ENCODE peak calls at places on chromosomes 13 and 19, in four cellular contexts. One of them, this sample, is unnamed.

GRCh38 chr13:91097269-91097668 is 250.2 kb upstream of the MIR17HG start:
- DNase-seq in brain microvascular endothelial cell: no peak
- DNase-seq in NCI-H460: no peak
- DNase-seq in tibial nerve: no peak
- DNase-seq in this sample: peak; percentile 14

GRCh38 chr13:112849500-112849899 is 119.5 kb upstream of the MCF2L start:
- DNase-seq in brain microvascular endothelial cell: no peak
- DNase-seq in tibial nerve: no peak
- DNase-seq in NCI-H460: no peak
- DNase-seq in this sample: no peak

GRCh38 chr13:45575830-45576180 is 39.7 kb downstream of the ERICH6B start:
- DNase-seq in NCI-H460: no peak
- DNase-seq in tibial nerve: no peak
- DNase-seq in brain microvascular endothelial cell: no peak
- DNase-seq in this sample: no peak

GRCh38 chr13:19587635-19588300 is 26.4 kb upstream of the TPTE2 start:
- DNase-seq in NCI-H460: peak; percentile 41
- DNase-seq in tibial nerve: peak; percentile 41
- DNase-seq in brain microvascular endothelial cell: peak; percentile 63
- DNase-seq in this sample: peak; percentile 79

GRCh38 chr19:4781851-4782250 is 9.7 kb upstream of the FEM1A start:
- DNase-seq in tibial nerve: no peak
- DNase-seq in brain microvascular endothelial cell: no peak
- DNase-seq in NCI-H460: no peak
- DNase-seq in this sample: no peak

GRCh38 chr19:16078311-16078758 is 2.0 kb downstream of the TPM4 start:
- DNase-seq in NCI-H460: no peak
- DNase-seq in brain microvascular endothelial cell: no peak
- DNase-seq in tibial nerve: peak; percentile 60
- DNase-seq in this sample: no peak

GRCh38 chr13:106521101-106521799 is 14.2 kb downstream of the EFNB2 start:
- DNase-seq in brain microvascular endothelial cell: no peak
- DNase-seq in NCI-H460: no peak
- DNase-seq in tibial nerve: no peak
- DNase-seq in this sample: no peak

GRCh38 chr13:48126944-48127814 is 32.3 kb upstream of the MED4 start:
- DNase-seq in tibial nerve: peak; percentile 75
- DNase-seq in NCI-H460: peak; percentile 45
- DNase-seq in brain microvascular endothelial cell: peak; percentile 26
- DNase-seq in this sample: peak; percentile 78

GRCh38 chr19:34323433-34324204 is 41.4 kb upstream of the GPI start:
- DNase-seq in brain microvascular endothelial cell: no peak
- DNase-seq in tibial nerve: no peak
- DNase-seq in NCI-H460: no peak
- DNase-seq in this sample: no peak

GRCh38 chr13:49436890-49437289 is 7.0 kb downstream of the CAB39L start:
- DNase-seq in brain microvascular endothelial cell: peak; percentile 31
- DNase-seq in tibial nerve: peak; percentile 22
- DNase-seq in NCI-H460: peak; percentile 52
- DNase-seq in this sample: peak; percentile 74

GRCh38 chr13:66415444-66415843 is 814.7 kb downstream of the PCDH9 start:
- DNase-seq in NCI-H460: no peak
- DNase-seq in brain microvascular endothelial cell: no peak
- DNase-seq in tibial nerve: no peak
- DNase-seq in this sample: no peak

GRCh38 chr13:30355405-30355741 is 48.0 kb upstream of the KATNAL1 start:
- DNase-seq in brain microvascular endothelial cell: no peak
- DNase-seq in NCI-H460: no peak
- DNase-seq in tibial nerve: no peak
- DNase-seq in this sample: peak; percentile 49

GRCh38 chr13:45683701-45684100 is 18.4 kb upstream of the CBY2 start:
- DNase-seq in brain microvascular endothelial cell: no peak
- DNase-seq in tibial nerve: no peak
- DNase-seq in NCI-H460: no peak
- DNase-seq in this sample: peak; percentile 22

GRCh38 chr19:19444694-19445155 is 39.2 kb downstream of the GATAD2A start:
- DNase-seq in brain microvascular endothelial cell: no peak
- DNase-seq in tibial nerve: no peak
- DNase-seq in NCI-H460: no peak
- DNase-seq in this sample: peak; percentile 1

GRCh38 chr19:16588089-16588823 is 16.0 kb upstream of the SLC35E1 start:
- DNase-seq in NCI-H460: no peak
- DNase-seq in tibial nerve: no peak
- DNase-seq in brain microvascular endothelial cell: no peak
- DNase-seq in this sample: peak; percentile 25

GRCh38 chr13:111980146-111980929 is 86.6 kb upstream of the SOX1 start:
- DNase-seq in tibial nerve: no peak
- DNase-seq in NCI-H460: no peak
- DNase-seq in brain microvascular endothelial cell: no peak
- DNase-seq in this sample: no peak

GRCh38 chr13:75217949-75218348 is 264.0 kb downstream of the TBC1D4 start:
- DNase-seq in brain microvascular endothelial cell: peak; percentile 36
- DNase-seq in tibial nerve: no peak
- DNase-seq in NCI-H460: no peak
- DNase-seq in this sample: peak; percentile 8

GRCh38 chr13:99871249-99871898 is 100.2 kb downstream of the ZIC5 start:
- DNase-seq in tibial nerve: no peak
- DNase-seq in brain microvascular endothelial cell: no peak
- DNase-seq in NCI-H460: no peak
- DNase-seq in this sample: no peak

GRCh38 chr13:26660185-26660584 is 100.4 kb downstream of the GPR12 start:
- DNase-seq in brain microvascular endothelial cell: no peak
- DNase-seq in NCI-H460: no peak
- DNase-seq in tibial nerve: no peak
- DNase-seq in this sample: no peak

GRCh38 chr13:42794572-42795275 is 13.3 kb downstream of the FAM216B start:
- DNase-seq in brain microvascular endothelial cell: no peak
- DNase-seq in NCI-H460: no peak
- DNase-seq in tibial nerve: no peak
- DNase-seq in this sample: no peak

GRCh38 chr13:27262546-27262945 is 8.1 kb upstream of the RASL11A start:
- DNase-seq in NCI-H460: no peak
- DNase-seq in brain microvascular endothelial cell: no peak
- DNase-seq in tibial nerve: no peak
- DNase-seq in this sample: no peak

GRCh38 chr13:73059460-73060250 is 850 bp downstream of the KLF5 start:
- DNase-seq in NCI-H460: no peak
- DNase-seq in brain microvascular endothelial cell: no peak
- DNase-seq in tibial nerve: no peak
- DNase-seq in this sample: peak; percentile 17

GRCh38 chr13:31807090-31807541 is 67.8 kb downstream of the RXFP2 start:
- DNase-seq in NCI-H460: no peak
- DNase-seq in tibial nerve: no peak
- DNase-seq in brain microvascular endothelial cell: no peak
- DNase-seq in this sample: no peak

GRCh38 chr19:44988896-44989563 is 12.2 kb upstream of the RELB start:
- DNase-seq in tibial nerve: peak; percentile 41
- DNase-seq in brain microvascular endothelial cell: peak; percentile 68
- DNase-seq in NCI-H460: peak; percentile 58
- DNase-seq in this sample: peak; percentile 73

GRCh38 chr13:31377946-31378345 is 178.2 kb downstream of the B3GLCT start:
- DNase-seq in NCI-H460: no peak
- DNase-seq in tibial nerve: no peak
- DNase-seq in brain microvascular endothelial cell: no peak
- DNase-seq in this sample: no peak

GRCh38 chr19:18612051-18612771 is 459 bp upstream of the TMEM59L start:
- DNase-seq in brain microvascular endothelial cell: no peak
- DNase-seq in NCI-H460: no peak
- DNase-seq in tibial nerve: no peak
- DNase-seq in this sample: no peak

GRCh38 chr13:89315287-89315686 is 1644.1 kb downstream of the SLITRK5 start:
- DNase-seq in tibial nerve: no peak
- DNase-seq in NCI-H460: no peak
- DNase-seq in brain microvascular endothelial cell: no peak
- DNase-seq in this sample: peak; percentile 22

GRCh38 chr19:1312732-1313694 is 27.3 kb downstream of the EFNA2 start:
- DNase-seq in tibial nerve: no peak
- DNase-seq in brain microvascular endothelial cell: peak; percentile 45
- DNase-seq in NCI-H460: no peak
- DNase-seq in this sample: no peak

GRCh38 chr19:14530005-14530348 is 583 bp downstream of the TECR start:
- DNase-seq in brain microvascular endothelial cell: no peak
- DNase-seq in NCI-H460: no peak
- DNase-seq in tibial nerve: no peak
- DNase-seq in this sample: peak; percentile 42

GRCh38 chr13:30615851-30616311 is 1.8 kb upstream of the USPL1 start:
- DNase-seq in brain microvascular endothelial cell: no peak
- DNase-seq in tibial nerve: peak; percentile 31
- DNase-seq in NCI-H460: no peak
- DNase-seq in this sample: peak; percentile 30